ENCODE peak calls at places on chromosomes 7 and 10, in six cellular contexts. Z is stomach, C is A549, Q is uterus, P is tibial nerve, O is H1. X is an unnamed sample.

GRCh38 chr10:68871105-68871711 is 29.9 kb upstream of the DDX50 start:
- DNase-seq in Z (no peak), C (no peak), Q (no peak), P (no peak), O (no peak), X (no peak)

GRCh38 chr10:129758591-129759021 is 205.5 kb downstream of the EBF3 start:
- DNase-seq in Z (peak; percentile 22), C (no peak), Q (peak; percentile 9), P (no peak), O (peak; percentile 34), X (peak; percentile 66)

GRCh38 chr10:98528166-98528784 is 81.5 kb upstream of the HPS1 start:
- DNase-seq in Z (no peak), C (no peak), Q (no peak), P (no peak), O (no peak), X (no peak)

GRCh38 chr10:48976208-48976607 is 36.6 kb upstream of the LRRC18 start:
- DNase-seq in Z (no peak), C (peak; percentile 12), Q (no peak), P (no peak), O (no peak), X (no peak)

GRCh38 chr7:68187549-68187948 is 1190.9 kb downstream of the TYW1 start:
- DNase-seq in Z (no peak), C (no peak), Q (no peak), P (no peak), O (no peak), X (peak; percentile 20)

GRCh38 chr7:16695621-16696237 is 49.7 kb downstream of the BZW2 start:
- DNase-seq in Z (peak; percentile 37), C (peak; percentile 67), Q (no peak), P (peak; percentile 42), O (no peak), X (no peak)

GRCh38 chr10:25104441-25104840 is 70.4 kb upstream of the GPR158 start:
- DNase-seq in Z (no peak), C (no peak), Q (no peak), P (no peak), O (no peak), X (no peak)

GRCh38 chr10:88110355-88110754 is 246.9 kb downstream of the PTEN start:
- DNase-seq in Z (no peak), C (peak; percentile 21), Q (no peak), P (no peak), O (no peak), X (no peak)

GRCh38 chr7:129969881-129970446 is 17.2 kb upstream of the UBE2H start:
- DNase-seq in Z (no peak), C (no peak), Q (no peak), P (no peak), O (no peak), X (peak; percentile 19)

GRCh38 chr10:88515235-88515634 is 67.9 kb downstream of the RNLS start:
- DNase-seq in Z (no peak), C (no peak), Q (no peak), P (no peak), O (no peak), X (no peak)

GRCh38 chr10:97483526-97483925 is 14.7 kb downstream of the MMS19 start:
- DNase-seq in Z (no peak), C (no peak), Q (no peak), P (no peak), O (no peak), X (no peak)

GRCh38 chr7:11758627-11759111 is 73.3 kb downstream of the THSD7A start:
- DNase-seq in Z (no peak), C (no peak), Q (no peak), P (no peak), O (no peak), X (no peak)

GRCh38 chr7:25860206-25860881 is 291.7 kb upstream of the NFE2L3 start:
- DNase-seq in Z (no peak), C (no peak), Q (no peak), P (no peak), O (peak; percentile 55), X (no peak)

GRCh38 chr10:75401569-75402485 is at the start of gene ZNF503:
- DNase-seq in Z (peak; percentile 97), C (peak; percentile 98), Q (peak; percentile 98), P (peak; percentile 94), O (peak; percentile 88), X (peak; percentile 94)

GRCh38 chr7:11193131-11193867 is 219.6 kb downstream of the PHF14 start:
- DNase-seq in Z (peak; percentile 54), C (no peak), Q (no peak), P (no peak), O (peak; percentile 58), X (no peak)

GRCh38 chr7:14449291-14449690 is 453.3 kb downstream of the DGKB start:
- DNase-seq in Z (no peak), C (no peak), Q (no peak), P (no peak), O (no peak), X (no peak)

GRCh38 chr7:132518102-132518838 is 58.0 kb downstream of the PLXNA4 start:
- DNase-seq in Z (no peak), C (peak; percentile 46), Q (no peak), P (no peak), O (peak; percentile 76), X (no peak)

GRCh38 chr7:128031901-128032604 is 816 bp upstream of the LRRC4 start:
- DNase-seq in Z (peak; percentile 34), C (no peak), Q (peak; percentile 38), P (no peak), O (peak; percentile 67), X (peak; percentile 90)

GRCh38 chr7:30760514-30761213 is 8.7 kb downstream of the INMT start:
- DNase-seq in Z (no peak), C (no peak), Q (peak; percentile 46), P (no peak), O (no peak), X (no peak)

DNA sequence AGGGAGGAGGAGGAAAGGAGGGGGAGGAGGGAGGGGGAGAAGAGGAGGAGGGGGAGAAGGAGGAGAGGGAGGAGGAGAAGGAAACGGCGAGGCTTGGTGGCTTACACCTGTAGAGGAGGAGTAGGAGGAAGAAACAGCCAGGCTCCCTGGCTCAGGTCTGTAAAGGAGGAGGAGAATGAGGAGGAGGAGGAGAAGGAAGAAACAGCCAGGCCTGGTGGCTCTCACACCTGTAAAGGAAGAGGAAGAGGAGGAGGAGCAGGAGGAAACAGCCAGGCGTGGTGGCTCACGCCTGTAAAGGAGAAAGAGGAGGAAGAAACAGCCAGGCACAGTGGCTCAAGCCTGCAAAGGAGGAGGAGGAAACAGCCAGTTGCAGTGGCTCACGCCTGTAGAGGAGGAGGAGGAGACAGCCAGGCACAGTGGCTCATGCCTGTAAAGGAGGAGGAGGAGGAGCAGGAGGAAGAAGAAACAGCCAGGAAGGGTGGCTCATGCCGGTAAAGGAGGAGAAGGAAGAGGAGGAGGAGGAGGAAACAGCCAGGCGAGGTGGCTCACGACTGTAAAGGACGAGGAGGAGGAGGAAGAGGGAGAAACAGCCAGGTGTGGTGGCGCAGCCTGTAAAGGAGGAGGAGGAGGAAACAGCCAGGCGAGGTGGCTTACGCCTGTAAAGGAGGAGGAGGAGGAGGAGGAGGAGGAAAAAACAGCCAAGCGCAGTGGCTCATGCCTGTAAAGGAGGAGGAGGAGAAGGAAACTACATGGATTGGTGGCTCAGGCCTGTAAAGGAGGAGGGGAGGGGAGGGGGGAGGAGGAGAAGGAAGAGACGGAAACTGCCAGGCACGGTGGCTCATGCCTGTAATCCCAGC is 14.9 kb upstream of the CRCP start:
- DNase-seq in Z (peak; percentile 83), C (peak; percentile 54), Q (peak; percentile 72), P (peak; percentile 75), O (peak; percentile 66), X (peak; percentile 81)
- TF ChIP-seq POLR2A in Z (peak; percentile 12), C (peak; percentile 31), Q (peak; percentile 13), P (no peak), O (no peak), X (no peak)

GRCh38 chr10:99975106-99975829 is 34.5 kb downstream of the DNMBP start:
- DNase-seq in Z (no peak), C (no peak), Q (no peak), P (no peak), O (no peak), X (no peak)

GRCh38 chr10:99977916-99978315 is 31.8 kb downstream of the DNMBP start:
- DNase-seq in Z (no peak), C (no peak), Q (no peak), P (no peak), O (no peak), X (no peak)

GRCh38 chr10:99976886-99977391 is 32.8 kb downstream of the DNMBP start:
- DNase-seq in Z (no peak), C (peak; percentile 55), Q (no peak), P (peak; percentile 30), O (no peak), X (no peak)

GRCh38 chr10:99973190-99973589 is 36.6 kb downstream of the DNMBP start:
- DNase-seq in Z (no peak), C (no peak), Q (no peak), P (no peak), O (no peak), X (no peak)

DNA sequence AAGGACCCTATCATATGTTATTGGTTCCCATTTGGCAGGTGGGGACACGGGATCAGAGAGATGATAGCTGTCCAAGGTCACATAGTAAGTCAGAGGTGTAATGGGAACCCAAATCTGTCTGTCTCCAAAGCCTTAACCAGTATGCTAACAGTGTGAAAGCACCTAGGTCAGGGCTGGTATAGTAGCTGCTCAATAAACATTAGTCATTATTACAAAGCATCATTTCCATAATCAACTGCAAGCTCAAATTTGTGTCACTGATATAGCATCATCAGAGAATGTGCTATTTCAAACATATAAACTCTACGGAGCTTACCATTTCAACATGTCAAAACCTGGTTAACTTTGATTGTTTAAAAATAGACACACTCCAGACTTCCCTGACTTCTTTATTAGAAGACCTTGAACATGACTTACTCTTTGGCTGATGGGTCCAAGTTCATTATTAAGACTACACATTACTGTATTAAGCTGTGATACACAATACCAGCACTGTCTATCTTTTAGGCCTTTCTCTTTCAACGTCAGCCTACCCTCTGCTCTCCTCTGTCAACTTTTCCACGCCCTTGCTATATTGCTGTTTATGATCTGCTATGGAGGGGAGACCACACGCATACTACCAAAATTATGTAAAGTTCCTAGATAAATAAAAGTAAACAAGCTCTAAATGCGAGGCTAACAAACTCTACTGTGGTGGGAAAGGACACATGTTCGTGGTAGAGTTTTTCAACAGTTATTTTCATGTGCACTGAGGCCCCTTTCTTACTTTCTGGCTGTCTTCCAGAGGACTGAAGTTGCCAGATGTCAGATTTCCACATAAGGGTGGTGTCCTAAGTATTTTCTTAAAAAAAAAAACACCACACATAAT is 33.6 kb downstream of the DNMBP start:
- DNase-seq in Z (no peak), C (no peak), Q (no peak), P (peak; percentile 66), O (no peak), X (no peak)
- H3K4me3 ChIP-seq in Z (no peak overlapping the region), C (no peak overlapping the region), Q (no peak overlapping the region), P (no peak overlapping the region), O (no peak overlapping the region), X (no peak overlapping the region)

GRCh38 chr7:121634356-121634755 is 238.2 kb upstream of the FAM3C start:
- DNase-seq in Z (no peak), C (no peak), Q (no peak), P (no peak), O (no peak), X (no peak)

DNA sequence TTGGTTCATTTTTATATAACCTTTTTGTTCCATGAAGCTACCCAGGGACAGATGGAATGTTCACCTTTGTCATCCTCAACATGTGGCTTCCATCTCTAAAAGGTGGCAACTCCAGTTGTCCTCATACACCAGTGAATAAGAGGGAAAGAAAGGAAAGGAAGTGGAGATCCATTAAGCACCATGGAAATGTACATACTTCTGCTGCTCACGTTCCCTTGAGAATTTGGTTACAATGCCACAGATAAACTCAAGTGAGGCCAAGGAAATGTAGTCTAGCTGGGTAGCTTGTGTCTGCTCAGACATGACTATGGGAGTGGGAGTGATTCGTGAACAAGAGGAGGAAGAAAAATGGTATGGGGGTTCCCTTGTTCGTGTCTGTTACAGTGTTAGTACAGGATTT is 237.1 kb upstream of the FAM3C start:
- DNase-seq in Z (no peak), C (no peak), Q (no peak), P (no peak), O (no peak), X (no peak)
- H3K4me1 ChIP-seq in Z (no peaks in the 10 kb centered on the region), C (no peaks in the 10 kb centered on the region), Q (no peaks in the 10 kb centered on the region), P (no peaks in the 10 kb centered on the region), O (peaks cover 3% of the 10 kb centered on the region), X (no peaks in the 10 kb centered on the region)

GRCh38 chr10:61964059-61964709 is 62.7 kb downstream of the ARID5B start:
- DNase-seq in Z (no peak), C (no peak), Q (no peak), P (no peak), O (no peak), X (no peak)
- TF ChIP-seq POLR2A in Z (no peak), C (no peak), Q (no peak), P (no peak), O (no peak), X (no peak)

X was measured in spleen.